ENCODE peak calls at places on chromosomes 11 and 22, in nine cellular contexts. A, K, D, U, M, O, C, Q and J are unnamed samples.

GRCh38 chr11:109422755-109423113 is 744 bp downstream of the C11orf87 start:
- DNase-seq in A (no peak), K (no peak), D (no peak), U (no peak), M (no peak), O (no peak), C (no peak), Q (no peak), J (no peak)

GRCh38 chr11:30889116-30889765 is 303.1 kb upstream of the MPPED2 start:
- DNase-seq in A (no peak), K (no peak), D (no peak), U (no peak), M (no peak), O (no peak), C (no peak), Q (no peak), J (no peak)

GRCh38 chr22:45009881-45010531 is at the start of gene PHF21B:
- DNase-seq in A (no peak), K (no peak), D (peak), U (no peak), M (peak), O (no peak), C (peak), Q (peak), J (peak)

GRCh38 chr11:32892355-32893090 is at the start of gene QSER1:
- DNase-seq in A (no peak), K (peak), D (peak), U (peak), M (peak), O (peak), C (peak), Q (peak), J (peak)

GRCh38 chr11:119166368-119167076 is 2.0 kb upstream of the NLRX1 start:
- DNase-seq in A (no peak), K (no peak), D (peak), U (no peak), M (no peak), O (no peak), C (no peak), Q (no peak), J (peak)

GRCh38 chr11:1782831-1783724 is 19.4 kb upstream of the CTSD start:
- DNase-seq in A (no peak), K (no peak), D (no peak), U (no peak), M (no peak), O (peak), C (no peak), Q (peak), J (peak)

GRCh38 chr11:12195773-12196172 is 85.4 kb downstream of the MICAL2 start:
- DNase-seq in A (no peak), K (no peak), D (no peak), U (no peak), M (no peak), O (no peak), C (no peak), Q (no peak), J (no peak)

GRCh38 chr11:12717851-12718291 is 43.6 kb downstream of the TEAD1 start:
- DNase-seq in A (no peak), K (no peak), D (no peak), U (no peak), M (no peak), O (peak), C (no peak), Q (no peak), J (no peak)

GRCh38 chr11:34916810-34917780 is 677 bp downstream of the PDHX start:
- DNase-seq in A (no peak), K (no peak), D (peak), U (no peak), M (no peak), O (no peak), C (no peak), Q (no peak), J (peak)

GRCh38 chr22:27113211-27114030 is 456.0 kb downstream of the MIAT start:
- DNase-seq in A (no peak), K (no peak), D (peak), U (peak), M (peak), O (peak), C (peak), Q (peak), J (peak)

GRCh38 chr11:44775366-44776356 is 48.9 kb downstream of the TSPAN18 start:
- DNase-seq in A (no peak), K (peak), D (peak), U (no peak), M (peak), O (peak), C (peak), Q (peak), J (peak)

GRCh38 chr22:46575915-46576555 is 38.6 kb upstream of the CELSR1 start:
- DNase-seq in A (no peak), K (no peak), D (no peak), U (no peak), M (peak), O (no peak), C (peak), Q (no peak), J (no peak)

GRCh38 chr11:1049911-1050580 is 13.5 kb upstream of the MUC6 start:
- DNase-seq in A (no peak), K (no peak), D (no peak), U (no peak), M (peak), O (no peak), C (peak), Q (no peak), J (no peak)

GRCh38 chr11:75743711-75744563 is 24.6 kb upstream of the DGAT2 start:
- DNase-seq in A (no peak), K (no peak), D (no peak), U (no peak), M (no peak), O (no peak), C (no peak), Q (peak), J (no peak)

GRCh38 chr22:42688914-42689275 is 31.8 kb downstream of the A4GALT start:
- DNase-seq in A (no peak), K (no peak), D (no peak), U (no peak), M (no peak), O (no peak), C (no peak), Q (no peak), J (no peak)

GRCh38 chr11:80748207-80748606 is 1307.4 kb upstream of the TENM4 start:
- DNase-seq in A (no peak), K (no peak), D (no peak), U (no peak), M (no peak), O (no peak), C (no peak), Q (no peak), J (no peak)

GRCh38 chr22:30568137-30568805 is 6.2 kb downstream of the GAL3ST1 start:
- DNase-seq in A (no peak), K (no peak), D (no peak), U (no peak), M (no peak), O (no peak), C (no peak), Q (no peak), J (no peak)

GRCh38 chr22:25840162-25840561 is 98.2 kb downstream of the MYO18B start:
- DNase-seq in A (no peak), K (no peak), D (no peak), U (no peak), M (no peak), O (peak), C (no peak), Q (no peak), J (no peak)

GRCh38 chr11:2194877-2195755 is 23.5 kb upstream of the TH start:
- DNase-seq in A (no peak), K (no peak), D (peak), U (no peak), M (no peak), O (no peak), C (peak), Q (peak), J (peak)

GRCh38 chr22:32465661-32466060 is 1.4 kb upstream of the BPIFC start:
- DNase-seq in A (no peak), K (no peak), D (no peak), U (no peak), M (no peak), O (no peak), C (no peak), Q (no peak), J (no peak)

GRCh38 chr11:1275021-1275420 is 34.4 kb downstream of the TOLLIP start:
- DNase-seq in A (no peak), K (no peak), D (no peak), U (no peak), M (no peak), O (no peak), C (no peak), Q (no peak), J (no peak)

GRCh38 chr22:44814266-44815098 is 62.1 kb downstream of the ARHGAP8 start:
- DNase-seq in A (no peak), K (no peak), D (no peak), U (no peak), M (peak), O (no peak), C (no peak), Q (no peak), J (no peak)

GRCh38 chr11:59756845-59757244 is 1.7 kb downstream of the STX3 start:
- DNase-seq in A (no peak), K (no peak), D (peak), U (peak), M (peak), O (no peak), C (peak), Q (peak), J (no peak)

GRCh38 chr22:20216863-20217499 is 51.1 kb downstream of the RTN4R start:
- DNase-seq in A (no peak), K (no peak), D (no peak), U (no peak), M (no peak), O (no peak), C (no peak), Q (no peak), J (no peak)

GRCh38 chr11:104098555-104098954 is 62.1 kb downstream of the DDI1 start:
- DNase-seq in A (no peak), K (no peak), D (no peak), U (no peak), M (no peak), O (no peak), C (no peak), Q (no peak), J (no peak)

GRCh38 chr11:117882539-117882938 is 6.1 kb upstream of the FXYD6 start:
- DNase-seq in A (no peak), K (no peak), D (no peak), U (no peak), M (peak), O (peak), C (no peak), Q (no peak), J (no peak)

GRCh38 chr11:104926771-104927470 is 28.7 kb upstream of the CASP12 start:
- DNase-seq in A (no peak), K (no peak), D (no peak), U (no peak), M (no peak), O (no peak), C (no peak), Q (no peak), J (no peak)

GRCh38 chr11:79232346-79232745 is 208.5 kb downstream of the TENM4 start:
- DNase-seq in A (no peak), K (no peak), D (no peak), U (no peak), M (no peak), O (peak), C (no peak), Q (no peak), J (no peak)

GRCh38 chr22:38260760-38261477 is 11.9 kb downstream of the TMEM184B start:
- DNase-seq in A (no peak), K (no peak), D (no peak), U (no peak), M (no peak), O (no peak), C (no peak), Q (no peak), J (no peak)

GRCh38 chr11:32266611-32267010 is 168.7 kb downstream of the WT1 start:
- DNase-seq in A (no peak), K (no peak), D (no peak), U (no peak), M (no peak), O (no peak), C (no peak), Q (no peak), J (no peak)

GRCh38 chr11:88246680-88247079 is 71.4 kb upstream of the RAB38 start:
- DNase-seq in A (no peak), K (no peak), D (no peak), U (no peak), M (no peak), O (no peak), C (no peak), Q (peak), J (no peak)

GRCh38 chr11:111764621-111765020 is 1.6 kb downstream of the PPP2R1B start:
- DNase-seq in A (no peak), K (no peak), D (no peak), U (no peak), M (no peak), O (no peak), C (no peak), Q (no peak), J (no peak)

GRCh38 chr22:29307658-29308147 is 1.3 kb downstream of the GAS2L1 start:
- DNase-seq in A (no peak), K (no peak), D (no peak), U (no peak), M (peak), O (no peak), C (no peak), Q (no peak), J (no peak)

GRCh38 chr22:29305836-29306174 is 645 bp upstream of the GAS2L1 start:
- DNase-seq in A (no peak), K (no peak), D (no peak), U (no peak), M (no peak), O (no peak), C (no peak), Q (no peak), J (no peak)

GRCh38 chr22:29308148-29308790 is 1.8 kb downstream of the GAS2L1 start:
- DNase-seq in A (no peak), K (no peak), D (no peak), U (no peak), M (peak), O (no peak), C (peak), Q (peak), J (no peak)

GRCh38 chr22:29306175-29306829 is at the start of gene GAS2L1:
- DNase-seq in A (peak), K (no peak), D (peak), U (peak), M (peak), O (peak), C (peak), Q (peak), J (peak)

DNA sequence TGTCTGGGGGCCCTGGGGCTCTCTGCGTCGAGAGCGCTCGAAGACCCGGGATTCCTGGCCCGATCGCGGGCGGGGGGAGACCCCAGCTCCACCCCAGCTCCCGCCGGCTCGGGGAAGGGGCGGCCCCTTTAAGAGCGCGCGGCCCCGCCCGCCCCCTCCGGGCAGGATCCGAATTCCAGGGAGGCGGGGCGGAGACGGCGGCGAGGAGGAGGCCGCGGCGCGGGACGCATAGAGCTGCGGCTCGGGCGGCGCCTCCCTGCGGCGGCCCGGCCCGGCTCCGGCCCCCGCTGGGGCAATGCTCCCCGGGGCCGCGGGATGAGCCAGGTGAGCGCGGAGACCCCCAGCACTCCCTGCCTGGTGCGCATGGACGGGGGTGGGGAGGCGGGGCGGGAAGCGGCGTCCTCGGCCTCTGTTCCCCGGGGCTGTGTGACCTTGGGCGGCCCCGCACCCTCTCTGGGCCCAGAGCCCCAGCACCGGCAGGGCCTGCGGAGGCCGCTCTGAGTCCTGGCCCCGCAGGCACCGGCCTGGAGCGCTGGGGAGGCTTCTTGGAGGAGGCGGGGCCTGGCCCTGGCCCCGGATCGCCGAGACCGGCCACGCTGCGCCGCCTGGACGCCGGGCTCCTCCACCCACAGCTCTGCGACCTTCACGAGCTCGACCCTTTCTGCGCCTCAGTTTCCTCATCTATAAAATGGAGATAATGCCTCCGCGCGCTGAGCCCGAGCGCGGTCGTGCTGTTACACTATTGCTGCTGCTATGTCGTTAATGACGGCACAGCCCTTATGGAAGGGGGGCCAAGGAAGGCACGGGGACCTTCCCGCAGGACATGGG is 594 bp downstream of the GAS2L1 start:
- DNase-seq in A (no peak), K (no peak), D (peak), U (peak), M (peak), O (peak), C (peak), Q (peak), J (peak)
- TF ChIP-seq POLR2A in A (no peak), K (no peak), D (peak), U (peak), M (no peak), O (no peak), C (peak), Q (peak), J (peak)

GRCh38 chr22:40177738-40178416 is at the start of gene TNRC6B:
- DNase-seq in A (peak), K (no peak), D (peak), U (peak), M (peak), O (peak), C (peak), Q (peak), J (peak)
- TF ChIP-seq POLR2A in A (peak), K (peak), D (peak), U (peak), M (peak), O (no peak), C (peak), Q (peak), J (peak)

DNA sequence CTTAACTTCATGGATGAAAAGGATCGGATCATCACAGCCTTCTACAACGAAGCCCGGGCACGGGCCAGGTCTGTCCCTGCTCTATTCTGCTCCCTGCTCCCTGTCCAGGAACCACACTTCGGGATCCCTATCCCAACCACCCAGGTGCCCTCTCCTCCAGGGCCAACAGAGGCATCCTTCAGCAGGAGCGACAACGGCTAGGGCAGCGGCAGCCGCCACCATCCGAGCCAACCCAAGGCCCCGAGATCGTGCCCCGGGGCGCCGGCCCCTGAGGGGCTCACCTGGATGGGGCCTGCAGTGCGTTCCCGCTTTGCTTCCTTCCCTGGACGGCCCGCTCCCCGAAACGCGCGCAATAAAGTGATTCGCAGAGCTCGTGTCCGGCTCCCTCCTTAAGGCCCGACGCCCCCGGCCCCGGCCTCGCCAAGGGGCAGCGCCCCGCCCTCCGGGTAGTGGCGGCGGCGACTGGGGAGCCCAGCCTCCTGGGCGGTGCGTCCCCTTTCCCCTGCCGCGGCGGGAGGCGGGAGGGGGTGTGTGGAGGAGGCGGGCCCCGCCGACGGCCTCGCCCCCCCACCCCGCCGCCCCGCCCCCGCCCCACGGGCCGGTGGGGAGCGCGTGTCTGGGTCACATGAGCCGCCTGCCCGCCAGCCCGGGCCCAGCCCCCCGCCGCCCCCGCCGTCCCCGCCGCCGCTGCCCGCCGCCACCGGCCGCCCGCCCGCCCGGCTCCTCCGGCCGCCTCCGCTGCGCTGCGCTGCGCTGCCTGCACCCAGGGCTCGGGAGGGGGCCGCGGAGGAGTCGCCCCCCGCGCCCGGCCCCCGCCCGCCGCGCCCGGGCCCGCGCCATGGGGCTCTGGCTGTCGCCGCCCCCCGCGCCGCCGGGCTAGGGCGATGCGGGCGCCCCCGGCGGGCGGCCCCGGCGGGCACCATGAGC is at the start of gene VEGFB:
- DNase-seq in A (no peak), K (no peak), D (no peak), U (peak), M (peak), O (peak), C (peak), Q (peak), J (peak)
- TF ChIP-seq POLR2A in A (no peak), K (no peak), D (no peak), U (peak), M (peak), O (no peak), C (no peak), Q (peak), J (no peak)

GRCh38 chr11:47163898-47164297 is 12.8 kb downstream of the ARFGAP2 start:
- DNase-seq in A (no peak), K (no peak), D (no peak), U (no peak), M (no peak), O (no peak), C (no peak), Q (no peak), J (no peak)
- TF ChIP-seq POLR2A in A (no peak), K (no peak), D (no peak), U (no peak), M (no peak), O (no peak), C (no peak), Q (no peak), J (no peak)

DNA sequence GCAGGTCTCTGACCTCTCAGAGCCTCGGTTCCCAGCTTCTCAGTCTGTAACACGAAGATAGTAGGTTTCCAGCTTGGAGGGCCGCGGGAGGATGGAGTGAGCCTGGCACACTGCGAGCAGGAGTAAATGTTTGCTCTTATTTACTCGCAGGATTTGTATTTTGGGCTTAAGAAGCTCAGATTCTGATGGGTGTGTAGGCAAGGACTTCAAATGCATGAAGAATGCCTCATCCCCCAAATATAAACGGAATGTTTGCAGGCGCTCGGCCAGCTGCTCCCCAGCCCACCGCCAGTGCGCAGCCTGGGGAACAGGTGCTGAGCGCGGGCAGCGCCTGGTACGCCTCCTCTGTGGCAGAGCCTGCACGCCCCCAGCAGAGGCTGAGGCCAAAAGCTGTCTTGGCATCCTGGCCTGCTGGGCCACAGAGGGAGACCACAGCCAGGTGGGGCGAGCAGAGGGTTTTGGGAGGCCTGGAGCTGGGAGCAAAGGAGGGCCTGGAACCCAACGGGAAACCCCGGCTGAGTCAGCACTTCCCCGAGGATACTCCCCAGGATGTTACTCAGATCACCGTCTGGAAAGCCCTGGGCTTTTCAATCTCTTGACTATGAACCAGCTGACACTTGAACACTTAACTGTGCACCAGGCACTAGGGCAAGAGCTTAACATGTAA is 9.4 kb downstream of the EHD1 start:
- DNase-seq in A (no peak), K (no peak), D (peak), U (no peak), M (no peak), O (no peak), C (peak), Q (no peak), J (peak)
- TF ChIP-seq POLR2A in A (no peak), K (no peak), D (no peak), U (no peak), M (no peak), O (no peak), C (no peak), Q (no peak), J (no peak)